ENCODE peak calls at places on chromosome 1, in nine cellular contexts. One of them, this sample, is unnamed.

GRCh38 chr1:186306533-186306932 is 68.5 kb downstream of the TPR start:
- DNase-seq in GM10248: no peak
- DNase-seq in testis: no peak
- DNase-seq in B cell: no peak
- DNase-seq in tibial artery: no peak
- DNase-seq in cardiac fibroblast: no peak
- DNase-seq in GM20000: no peak
- DNase-seq in glutamatergic neuron: no peak
- DNase-seq in upper lobe of right lung: no peak
- DNase-seq in this sample: no peak

GRCh38 chr1:237901284-237901870 is 10.7 kb upstream of the ZP4 start:
- DNase-seq in GM10248: peak; percentile 16
- DNase-seq in testis: peak; percentile 38
- DNase-seq in B cell: no peak
- DNase-seq in tibial artery: no peak
- DNase-seq in cardiac fibroblast: no peak
- DNase-seq in GM20000: no peak
- DNase-seq in glutamatergic neuron: no peak
- DNase-seq in upper lobe of right lung: no peak
- DNase-seq in this sample: peak; percentile 22

GRCh38 chr1:14149431-14149830 is 449.1 kb upstream of the KAZN start:
- DNase-seq in GM10248: no peak
- DNase-seq in testis: no peak
- DNase-seq in B cell: no peak
- DNase-seq in tibial artery: no peak
- DNase-seq in cardiac fibroblast: no peak
- DNase-seq in GM20000: no peak
- DNase-seq in glutamatergic neuron: no peak
- DNase-seq in upper lobe of right lung: no peak
- DNase-seq in this sample: no peak

GRCh38 chr1:167697667-167698141 is 24.1 kb upstream of the MPZL1 start:
- DNase-seq in GM10248: no peak
- DNase-seq in testis: peak; percentile 38
- DNase-seq in B cell: no peak
- DNase-seq in tibial artery: peak; percentile 66
- DNase-seq in cardiac fibroblast: no peak
- DNase-seq in GM20000: no peak
- DNase-seq in glutamatergic neuron: no peak
- DNase-seq in upper lobe of right lung: no peak
- DNase-seq in this sample: no peak

GRCh38 chr1:40789675-40790430 is 6.3 kb downstream of the KCNQ4 start:
- DNase-seq in GM10248: no peak
- DNase-seq in testis: no peak
- DNase-seq in B cell: no peak
- DNase-seq in tibial artery: no peak
- DNase-seq in cardiac fibroblast: no peak
- DNase-seq in GM20000: no peak
- DNase-seq in glutamatergic neuron: no peak
- DNase-seq in upper lobe of right lung: no peak
- DNase-seq in this sample: no peak

GRCh38 chr1:154586641-154587040 is 19.1 kb downstream of the CHRNB2 start:
- DNase-seq in GM10248: no peak
- DNase-seq in testis: no peak
- DNase-seq in B cell: no peak
- DNase-seq in tibial artery: no peak
- DNase-seq in cardiac fibroblast: no peak
- DNase-seq in GM20000: no peak
- DNase-seq in glutamatergic neuron: no peak
- DNase-seq in upper lobe of right lung: no peak
- DNase-seq in this sample: no peak

GRCh38 chr1:104646233-104646632 is 896.5 kb downstream of the AMY1C start:
- DNase-seq in GM10248: no peak
- DNase-seq in testis: no peak
- DNase-seq in B cell: no peak
- DNase-seq in tibial artery: no peak
- DNase-seq in cardiac fibroblast: no peak
- DNase-seq in GM20000: no peak
- DNase-seq in glutamatergic neuron: no peak
- DNase-seq in upper lobe of right lung: no peak
- DNase-seq in this sample: no peak

GRCh38 chr1:64536217-64536835 is 66.4 kb downstream of the CACHD1 start:
- DNase-seq in GM10248: no peak
- DNase-seq in testis: no peak
- DNase-seq in B cell: no peak
- DNase-seq in tibial artery: no peak
- DNase-seq in cardiac fibroblast: no peak
- DNase-seq in GM20000: no peak
- DNase-seq in glutamatergic neuron: no peak
- DNase-seq in upper lobe of right lung: no peak
- DNase-seq in this sample: no peak

GRCh38 chr1:239243003-239243402 is 143.4 kb upstream of the CHRM3 start:
- DNase-seq in GM10248: no peak
- DNase-seq in testis: no peak
- DNase-seq in B cell: no peak
- DNase-seq in tibial artery: no peak
- DNase-seq in cardiac fibroblast: no peak
- DNase-seq in GM20000: no peak
- DNase-seq in glutamatergic neuron: no peak
- DNase-seq in upper lobe of right lung: no peak
- DNase-seq in this sample: no peak

GRCh38 chr1:155175281-155175926 is 1.8 kb downstream of the TRIM46 start:
- DNase-seq in GM10248: no peak
- DNase-seq in testis: no peak
- DNase-seq in B cell: no peak
- DNase-seq in tibial artery: no peak
- DNase-seq in cardiac fibroblast: no peak
- DNase-seq in GM20000: peak; percentile 14
- DNase-seq in glutamatergic neuron: peak; percentile 23
- DNase-seq in upper lobe of right lung: peak; percentile 68
- DNase-seq in this sample: no peak

GRCh38 chr1:220189750-220190347 is 82.4 kb downstream of the RAB3GAP2 start:
- DNase-seq in GM10248: peak; percentile 19
- DNase-seq in testis: no peak
- DNase-seq in B cell: no peak
- DNase-seq in tibial artery: no peak
- DNase-seq in cardiac fibroblast: peak; percentile 55
- DNase-seq in GM20000: peak; percentile 16
- DNase-seq in glutamatergic neuron: no peak
- DNase-seq in upper lobe of right lung: no peak
- DNase-seq in this sample: peak; percentile 23

GRCh38 chr1:6418668-6419396 is 887 bp downstream of the HES2 start:
- DNase-seq in GM10248: no peak
- DNase-seq in testis: no peak
- DNase-seq in B cell: no peak
- DNase-seq in tibial artery: no peak
- DNase-seq in cardiac fibroblast: no peak
- DNase-seq in GM20000: no peak
- DNase-seq in glutamatergic neuron: no peak
- DNase-seq in upper lobe of right lung: no peak
- DNase-seq in this sample: no peak

GRCh38 chr1:59486595-59486994 is 189.7 kb downstream of the FGGY start:
- DNase-seq in GM10248: no peak
- DNase-seq in testis: no peak
- DNase-seq in B cell: no peak
- DNase-seq in tibial artery: no peak
- DNase-seq in cardiac fibroblast: peak; percentile 38
- DNase-seq in GM20000: no peak
- DNase-seq in glutamatergic neuron: no peak
- DNase-seq in upper lobe of right lung: no peak
- DNase-seq in this sample: no peak

GRCh38 chr1:92459871-92460320 is 26.8 kb downstream of the GFI1 start:
- DNase-seq in GM10248: no peak
- DNase-seq in testis: no peak
- DNase-seq in B cell: no peak
- DNase-seq in tibial artery: no peak
- DNase-seq in cardiac fibroblast: peak; percentile 7
- DNase-seq in GM20000: no peak
- DNase-seq in glutamatergic neuron: no peak
- DNase-seq in upper lobe of right lung: no peak
- DNase-seq in this sample: no peak

GRCh38 chr1:39696448-39696847 is 5.2 kb upstream of the HPCAL4 start:
- DNase-seq in GM10248: no peak
- DNase-seq in testis: no peak
- DNase-seq in B cell: no peak
- DNase-seq in tibial artery: no peak
- DNase-seq in cardiac fibroblast: no peak
- DNase-seq in GM20000: no peak
- DNase-seq in glutamatergic neuron: no peak
- DNase-seq in upper lobe of right lung: no peak
- DNase-seq in this sample: no peak

GRCh38 chr1:39700348-39700747 is 9.1 kb upstream of the HPCAL4 start:
- DNase-seq in GM10248: no peak
- DNase-seq in testis: no peak
- DNase-seq in B cell: no peak
- DNase-seq in tibial artery: no peak
- DNase-seq in cardiac fibroblast: no peak
- DNase-seq in GM20000: no peak
- DNase-seq in glutamatergic neuron: no peak
- DNase-seq in upper lobe of right lung: no peak
- DNase-seq in this sample: no peak

GRCh38 chr1:39701092-39701460 is 9.8 kb upstream of the HPCAL4 start:
- DNase-seq in GM10248: no peak
- DNase-seq in testis: peak; percentile 92
- DNase-seq in B cell: no peak
- DNase-seq in tibial artery: no peak
- DNase-seq in cardiac fibroblast: peak; percentile 93
- DNase-seq in GM20000: no peak
- DNase-seq in glutamatergic neuron: no peak
- DNase-seq in upper lobe of right lung: no peak
- DNase-seq in this sample: no peak

GRCh38 chr1:39698568-39698967 is 7.3 kb upstream of the HPCAL4 start:
- DNase-seq in GM10248: no peak
- DNase-seq in testis: peak; percentile 17
- DNase-seq in B cell: no peak
- DNase-seq in tibial artery: no peak
- DNase-seq in cardiac fibroblast: no peak
- DNase-seq in GM20000: no peak
- DNase-seq in glutamatergic neuron: no peak
- DNase-seq in upper lobe of right lung: no peak
- DNase-seq in this sample: no peak

GRCh38 chr1:39699419-39699818 is 8.2 kb upstream of the HPCAL4 start:
- DNase-seq in GM10248: no peak
- DNase-seq in testis: no peak
- DNase-seq in B cell: no peak
- DNase-seq in tibial artery: no peak
- DNase-seq in cardiac fibroblast: no peak
- DNase-seq in GM20000: no peak
- DNase-seq in glutamatergic neuron: no peak
- DNase-seq in upper lobe of right lung: no peak
- DNase-seq in this sample: no peak
- TF ChIP-seq CTCF in GM10248: no peak
- TF ChIP-seq CTCF in testis: no peak
- TF ChIP-seq CTCF in B cell: no peak
- TF ChIP-seq CTCF in tibial artery: no peak
- TF ChIP-seq CTCF in cardiac fibroblast: peak; percentile 12
- TF ChIP-seq CTCF in GM20000: no peak
- TF ChIP-seq CTCF in glutamatergic neuron: peak; percentile 57
- TF ChIP-seq CTCF in upper lobe of right lung: no peak
- TF ChIP-seq CTCF in this sample: no peak

GRCh38 chr1:45016767-45017166 is 4.7 kb downstream of the UROD start:
- DNase-seq in GM10248: no peak
- DNase-seq in testis: no peak
- DNase-seq in B cell: no peak
- DNase-seq in tibial artery: no peak
- DNase-seq in cardiac fibroblast: no peak
- DNase-seq in GM20000: no peak
- DNase-seq in glutamatergic neuron: no peak
- DNase-seq in upper lobe of right lung: no peak
- DNase-seq in this sample: no peak
- TF ChIP-seq CTCF in GM10248: no peak
- TF ChIP-seq CTCF in testis: no peak
- TF ChIP-seq CTCF in B cell: no peak
- TF ChIP-seq CTCF in tibial artery: no peak
- TF ChIP-seq CTCF in cardiac fibroblast: no peak
- TF ChIP-seq CTCF in GM20000: no peak
- TF ChIP-seq CTCF in glutamatergic neuron: no peak
- TF ChIP-seq CTCF in upper lobe of right lung: no peak
- TF ChIP-seq CTCF in this sample: no peak

DNA sequence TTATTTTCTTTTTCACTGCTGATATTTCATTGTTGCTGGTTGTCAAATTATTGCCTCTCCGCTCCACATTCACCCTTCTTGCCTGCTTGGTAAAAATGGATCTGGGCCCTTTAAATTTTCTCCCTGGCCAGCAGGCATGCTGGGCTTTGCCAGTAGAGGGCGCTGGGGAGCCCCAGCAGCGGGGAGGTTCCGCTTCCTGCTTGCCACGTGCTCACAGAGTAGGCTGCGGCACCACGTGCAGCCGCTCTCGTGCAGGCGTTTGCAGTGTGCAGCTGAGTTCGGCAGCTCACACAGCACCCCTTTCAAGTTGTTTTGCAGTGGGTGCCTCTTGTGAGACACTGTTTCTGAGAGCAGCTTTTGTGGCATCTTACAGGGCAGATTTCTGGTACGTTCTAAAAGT is at the start of gene ACTL8:
- DNase-seq in GM10248: no peak
- DNase-seq in testis: peak; percentile 73
- DNase-seq in B cell: no peak
- DNase-seq in tibial artery: no peak
- DNase-seq in cardiac fibroblast: no peak
- DNase-seq in GM20000: no peak
- DNase-seq in glutamatergic neuron: no peak
- DNase-seq in upper lobe of right lung: no peak
- DNase-seq in this sample: no peak
- TF ChIP-seq CTCF in GM10248: no peak
- TF ChIP-seq CTCF in testis: peak; percentile 80
- TF ChIP-seq CTCF in B cell: no peak
- TF ChIP-seq CTCF in tibial artery: no peak
- TF ChIP-seq CTCF in cardiac fibroblast: peak; percentile 33
- TF ChIP-seq CTCF in GM20000: peak; percentile 10
- TF ChIP-seq CTCF in glutamatergic neuron: peak; percentile 48
- TF ChIP-seq CTCF in upper lobe of right lung: peak; percentile 12
- TF ChIP-seq CTCF in this sample: no peak

GRCh38 chr1:99731384-99731783 is 35.1 kb downstream of the FRRS1 start:
- DNase-seq in GM10248: no peak
- DNase-seq in testis: no peak
- DNase-seq in B cell: no peak
- DNase-seq in tibial artery: no peak
- DNase-seq in cardiac fibroblast: no peak
- DNase-seq in GM20000: no peak
- DNase-seq in glutamatergic neuron: no peak
- DNase-seq in upper lobe of right lung: no peak
- DNase-seq in this sample: no peak

GRCh38 chr1:99738858-99739465 is 27.5 kb downstream of the FRRS1 start:
- DNase-seq in GM10248: no peak
- DNase-seq in testis: no peak
- DNase-seq in B cell: no peak
- DNase-seq in tibial artery: no peak
- DNase-seq in cardiac fibroblast: no peak
- DNase-seq in GM20000: no peak
- DNase-seq in glutamatergic neuron: no peak
- DNase-seq in upper lobe of right lung: no peak
- DNase-seq in this sample: no peak

GRCh38 chr1:99740141-99740540 is 26.3 kb downstream of the FRRS1 start:
- DNase-seq in GM10248: no peak
- DNase-seq in testis: no peak
- DNase-seq in B cell: no peak
- DNase-seq in tibial artery: no peak
- DNase-seq in cardiac fibroblast: no peak
- DNase-seq in GM20000: no peak
- DNase-seq in glutamatergic neuron: no peak
- DNase-seq in upper lobe of right lung: no peak
- DNase-seq in this sample: no peak

GRCh38 chr1:99735852-99736251 is 30.6 kb downstream of the FRRS1 start:
- DNase-seq in GM10248: no peak
- DNase-seq in testis: no peak
- DNase-seq in B cell: no peak
- DNase-seq in tibial artery: no peak
- DNase-seq in cardiac fibroblast: no peak
- DNase-seq in GM20000: no peak
- DNase-seq in glutamatergic neuron: no peak
- DNase-seq in upper lobe of right lung: no peak
- DNase-seq in this sample: no peak

GRCh38 chr1:99737016-99737415 is 29.4 kb downstream of the FRRS1 start:
- DNase-seq in GM10248: no peak
- DNase-seq in testis: peak; percentile 30
- DNase-seq in B cell: no peak
- DNase-seq in tibial artery: no peak
- DNase-seq in cardiac fibroblast: peak; percentile 81
- DNase-seq in GM20000: no peak
- DNase-seq in glutamatergic neuron: peak; percentile 22
- DNase-seq in upper lobe of right lung: no peak
- DNase-seq in this sample: no peak
- TF ChIP-seq CTCF in GM10248: no peak
- TF ChIP-seq CTCF in testis: peak; percentile 28
- TF ChIP-seq CTCF in B cell: no peak
- TF ChIP-seq CTCF in tibial artery: no peak
- TF ChIP-seq CTCF in cardiac fibroblast: peak; percentile 70
- TF ChIP-seq CTCF in GM20000: no peak
- TF ChIP-seq CTCF in glutamatergic neuron: peak; percentile 18
- TF ChIP-seq CTCF in upper lobe of right lung: peak; percentile 31
- TF ChIP-seq CTCF in this sample: no peak

This sample was measured in GM13976.